ENCODE peak calls at places on chromosomes 11 and 22, in six cellular contexts. U is esophagus squamous epithelium, V is K562, R is HCT116, I is GM12892, E is upper lobe of left lung. L is an unnamed sample.

GRCh38 chr22:23504522-23504921 is 75.6 kb downstream of the IGLL1 start:
- DNase-seq in U (no peak), V (no peak), R (no peak), I (no peak), E (no peak), L (no peak)

GRCh38 chr11:108135845-108136599 is 14.7 kb downstream of the ACAT1 start:
- DNase-seq in U (no peak), V (no peak), R (no peak), I (no peak), E (no peak), L (no peak)

GRCh38 chr22:17319541-17319940 is 49.7 kb upstream of the CECR2 start:
- DNase-seq in U (no peak), V (peak; percentile 5), R (no peak), I (no peak), E (no peak), L (no peak)

GRCh38 chr11:27290261-27290660 is 72.8 kb downstream of the CCDC34 start:
- DNase-seq in U (no peak), V (no peak), R (no peak), I (no peak), E (no peak), L (no peak)

GRCh38 chr22:44181033-44181911 is 547 bp downstream of the PARVG start:
- DNase-seq in U (no peak), V (no peak), R (no peak), I (no peak), E (peak; percentile 50), L (no peak)

GRCh38 chr22:44391026-44391425 is 78.3 kb upstream of the SHISAL1 start:
- DNase-seq in U (no peak), V (no peak), R (no peak), I (no peak), E (peak; percentile 10), L (no peak)

GRCh38 chr11:47308050-47308823 is 38.3 kb downstream of the MADD start:
- DNase-seq in U (no peak), V (no peak), R (no peak), I (no peak), E (no peak), L (no peak)

GRCh38 chr11:7546324-7546791 is 32.6 kb downstream of the PPFIBP2 start:
- DNase-seq in U (no peak), V (no peak), R (no peak), I (no peak), E (no peak), L (no peak)

GRCh38 chr11:93694586-93694985 is 33.1 kb downstream of the CEP295 start:
- DNase-seq in U (no peak), V (no peak), R (no peak), I (no peak), E (no peak), L (no peak)

DNA sequence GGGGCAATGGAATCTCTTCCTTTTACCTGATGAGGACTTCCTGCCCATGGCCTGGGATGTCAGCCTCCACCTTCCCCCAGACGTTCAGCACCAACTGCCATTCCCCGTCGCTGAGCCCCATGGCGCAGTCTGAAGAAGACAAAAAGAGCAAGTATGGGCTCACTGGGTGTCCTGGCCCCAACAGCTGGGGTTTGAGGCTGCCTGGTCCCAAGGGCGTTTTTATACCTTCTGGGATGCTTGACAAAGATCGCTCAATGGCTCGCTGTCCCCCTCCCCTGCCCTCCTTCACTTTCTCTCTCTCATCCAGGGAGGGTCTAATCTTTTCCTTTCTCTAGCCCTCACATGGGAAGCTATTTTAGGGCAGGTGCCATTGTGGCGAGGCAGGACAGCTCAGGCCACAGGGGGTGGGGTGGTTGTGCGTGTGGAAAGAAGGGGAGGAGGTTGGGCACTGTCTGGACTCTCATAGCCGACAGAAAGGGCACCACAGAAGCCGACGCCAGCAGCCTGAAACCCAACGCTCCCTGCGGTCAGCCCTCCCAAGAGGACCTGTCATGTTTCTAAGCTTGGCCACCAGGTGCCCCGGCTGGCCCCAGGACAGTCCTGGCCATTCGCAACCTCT is at the start of gene MB:
- DNase-seq in U (no peak), V (no peak), R (no peak), I (no peak), E (no peak), L (no peak)
- TF ChIP-seq POLR2A in U (no peak), V (no peak), R (no peak), I (no peak), E (no peak), L (no peak)

DNA sequence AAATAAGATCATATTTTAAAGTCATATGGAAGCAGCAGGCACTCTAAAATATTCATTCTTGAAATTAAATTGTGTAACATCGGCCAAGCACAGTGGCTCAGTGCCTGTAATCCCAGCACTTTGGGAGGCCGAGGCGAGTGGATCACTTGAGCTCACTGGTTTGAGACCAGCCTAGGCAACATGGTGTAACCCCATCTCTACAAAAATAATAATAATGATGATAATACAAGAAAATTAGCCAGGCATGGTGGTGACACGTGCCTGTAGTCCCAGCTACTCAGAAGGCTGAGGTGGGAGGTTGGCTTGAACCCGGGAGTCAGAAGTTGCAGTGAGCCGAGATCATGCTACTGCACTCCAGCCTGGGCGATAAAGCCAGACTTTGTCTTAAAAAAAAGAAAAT is 77.4 kb downstream of the TRIM29 start:
- DNase-seq in U (no peak), V (no peak), R (no peak), I (no peak), E (no peak), L (no peak)
- TF ChIP-seq POLR2A in U (no peak), V (no peak), R (no peak), I (no peak), E (no peak), L (no peak)

DNA sequence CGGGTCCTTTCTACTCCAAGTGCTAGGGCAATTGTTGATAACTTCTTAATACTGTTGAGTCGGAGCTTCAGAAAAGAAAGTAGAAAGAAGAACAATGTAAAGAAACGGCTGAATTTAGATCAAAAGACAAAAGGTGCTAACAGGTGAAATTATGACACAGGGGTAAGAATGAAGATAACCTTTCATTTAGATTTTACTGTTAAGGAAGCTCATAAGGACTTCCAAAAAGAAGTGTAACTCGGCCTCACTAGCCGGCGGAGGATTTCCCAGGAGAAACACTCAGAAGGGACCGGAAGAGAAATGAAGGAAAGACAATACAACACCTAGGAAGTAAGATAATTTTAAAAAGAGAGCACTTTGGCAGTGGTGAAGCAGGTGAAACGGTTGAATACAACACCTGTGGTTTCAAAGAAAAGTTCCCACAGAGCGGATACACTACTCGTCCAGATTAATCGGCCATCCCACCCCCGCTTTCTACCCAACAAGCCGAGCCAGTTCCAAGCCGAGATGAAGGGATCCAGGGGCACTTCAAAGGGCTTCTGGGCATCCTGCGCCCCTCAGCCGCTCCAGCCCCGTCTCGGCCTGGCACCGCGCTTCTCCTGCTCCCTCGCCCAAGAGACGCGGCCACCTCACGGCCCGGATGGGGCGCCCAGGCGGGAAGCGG is 737 bp downstream of the PPP2R1B start:
- DNase-seq in U (no peak), V (no peak), R (no peak), I (no peak), E (no peak), L (no peak)
- TF ChIP-seq POLR2A in U (no peak), V (no peak), R (no peak), I (no peak), E (no peak), L (no peak)

GRCh38 chr11:69093106-69093505 is 44.4 kb downstream of the TPCN2 start:
- DNase-seq in U (no peak), V (no peak), R (no peak), I (no peak), E (no peak), L (no peak)

GRCh38 chr11:69095300-69095699 is 46.6 kb downstream of the TPCN2 start:
- DNase-seq in U (no peak), V (no peak), R (no peak), I (no peak), E (no peak), L (no peak)

GRCh38 chr11:69096473-69096872 is 47.7 kb downstream of the TPCN2 start:
- DNase-seq in U (no peak), V (no peak), R (no peak), I (no peak), E (no peak), L (no peak)

GRCh38 chr11:69094111-69094914 is 45.6 kb downstream of the TPCN2 start:
- DNase-seq in U (no peak), V (no peak), R (no peak), I (no peak), E (no peak), L (no peak)

GRCh38 chr11:69094915-69095290 is 46.2 kb downstream of the TPCN2 start:
- DNase-seq in U (no peak), V (no peak), R (no peak), I (no peak), E (no peak), L (no peak)
- TF ChIP-seq POLR2A in U (no peak), V (no peak), R (no peak), I (no peak), E (no peak), L (no peak)

GRCh38 chr11:62909107-62909894 is 11.9 kb downstream of the CHRM1 start:
- DNase-seq in U (no peak), V (peak; percentile 71), R (peak; percentile 47), I (no peak), E (peak; percentile 79), L (no peak)
- TF ChIP-seq POLR2A in U (no peak), V (no peak), R (no peak), I (no peak), E (no peak), L (no peak)

GRCh38 chr11:18383388-18384156 is 10.8 kb upstream of the LDHA start:
- DNase-seq in U (no peak), V (peak; percentile 57), R (peak; percentile 84), I (peak; percentile 48), E (peak; percentile 94), L (peak; percentile 98)

GRCh38 chr11:18379201-18379600 is 15.2 kb upstream of the LDHA start:
- DNase-seq in U (no peak), V (no peak), R (no peak), I (no peak), E (no peak), L (no peak)

GRCh38 chr11:18390088-18390487 is 4.3 kb upstream of the LDHA start:
- DNase-seq in U (no peak), V (no peak), R (no peak), I (no peak), E (no peak), L (no peak)

GRCh38 chr11:18384157-18384641 is 10.2 kb upstream of the LDHA start:
- DNase-seq in U (no peak), V (peak; percentile 73), R (no peak), I (no peak), E (peak; percentile 71), L (no peak)
- TF ChIP-seq POLR2A in U (peak; percentile 16), V (peak; percentile 34), R (peak; percentile 9), I (peak; percentile 54), E (no peak), L (no peak)